ENCODE peak calls at places on chromosomes 16 and 17, in eight cellular contexts. A is memory B cell, R is LoVo, I is activated B cell treated with CpG ODN at 0.5 μM for 24 hours, X is DMS53, N is GDM1, B is NCI-H524, Z is psoas muscle. Q is an unnamed sample.

GRCh38 chr16:9102379-9102778 is 10.9 kb downstream of the HAPSTR1 start:
- DNase-seq in A (no peak), R (no peak), I (no peak), X (no peak), N (no peak), B (no peak), Z (no peak), Q (peak)

GRCh38 chr17:17874478-17874877 is 37.7 kb upstream of the SREBF1 start:
- DNase-seq in A (no peak), R (no peak), I (no peak), X (peak), N (no peak), B (no peak), Z (no peak), Q (no peak)

GRCh38 chr17:65103896-65104295 is 33.3 kb upstream of the RGS9 start:
- DNase-seq in A (no peak), R (no peak), I (no peak), X (no peak), N (no peak), B (no peak), Z (no peak), Q (no peak)

GRCh38 chr16:64489449-64489848 is 632.4 kb downstream of the CDH11 start:
- DNase-seq in A (no peak), R (no peak), I (no peak), X (no peak), N (no peak), B (no peak), Z (no peak), Q (no peak)

GRCh38 chr17:80214012-80214877 is 5.9 kb downstream of the SGSH start:
- DNase-seq in A (no peak), R (no peak), I (no peak), X (no peak), N (no peak), B (no peak), Z (no peak), Q (no peak)

GRCh38 chr17:58312021-58312630 is 16.5 kb downstream of the TSPOAP1 start:
- DNase-seq in A (no peak), R (no peak), I (no peak), X (no peak), N (no peak), B (no peak), Z (no peak), Q (no peak)

GRCh38 chr17:81494984-81495383 is 17.6 kb downstream of the ACTG1 start:
- DNase-seq in A (no peak), R (no peak), I (no peak), X (peak), N (no peak), B (peak), Z (no peak), Q (no peak)

GRCh38 chr16:78211951-78212350 is 112.5 kb downstream of the WWOX start:
- DNase-seq in A (no peak), R (no peak), I (no peak), X (peak), N (no peak), B (no peak), Z (no peak), Q (no peak)

GRCh38 chr16:56480776-56481467 is 29.6 kb downstream of the OGFOD1 start:
- DNase-seq in A (no peak), R (no peak), I (no peak), X (no peak), N (no peak), B (peak), Z (peak), Q (no peak)

GRCh38 chr17:77049440-77049839 is 91.3 kb upstream of the SEC14L1 start:
- DNase-seq in A (no peak), R (no peak), I (no peak), X (peak), N (no peak), B (peak), Z (no peak), Q (no peak)

GRCh38 chr16:87457051-87457611 is 35.7 kb downstream of the ZCCHC14 start:
- DNase-seq in A (no peak), R (no peak), I (no peak), X (no peak), N (no peak), B (no peak), Z (no peak), Q (no peak)

GRCh38 chr17:33647976-33648375 is 354.9 kb upstream of the ASIC2 start:
- DNase-seq in A (no peak), R (no peak), I (no peak), X (peak), N (no peak), B (no peak), Z (no peak), Q (no peak)

GRCh38 chr17:50533720-50534148 is 1.2 kb downstream of the EPN3 start:
- DNase-seq in A (no peak), R (no peak), I (no peak), X (peak), N (no peak), B (peak), Z (no peak), Q (no peak)

GRCh38 chr17:81365148-81365600 is 30.1 kb upstream of the BAHCC1 start:
- DNase-seq in A (no peak), R (peak), I (no peak), X (peak), N (no peak), B (peak), Z (peak), Q (no peak)

GRCh38 chr17:78271419-78272160 is 40.2 kb downstream of the TMEM235 start:
- DNase-seq in A (no peak), R (no peak), I (no peak), X (no peak), N (no peak), B (no peak), Z (no peak), Q (no peak)

GRCh38 chr17:32266389-32267269 is 997 bp downstream of the RHBDL3 start:
- DNase-seq in A (no peak), R (no peak), I (peak), X (peak), N (no peak), B (peak), Z (peak), Q (peak)

GRCh38 chr17:28160610-28161009 is 118.1 kb downstream of the NLK start:
- DNase-seq in A (no peak), R (no peak), I (no peak), X (no peak), N (no peak), B (no peak), Z (no peak), Q (no peak)

GRCh38 chr16:19393226-19394074 is 24.2 kb upstream of the TMC5 start:
- DNase-seq in A (no peak), R (peak), I (no peak), X (peak), N (no peak), B (no peak), Z (no peak), Q (no peak)

GRCh38 chr16:19885456-19886060 is 910 bp upstream of the GPRC5B start:
- DNase-seq in A (no peak), R (no peak), I (peak), X (no peak), N (no peak), B (no peak), Z (peak), Q (no peak)

GRCh38 chr17:75500419-75501216 is 14.7 kb downstream of the CASKIN2 start:
- DNase-seq in A (no peak), R (no peak), I (no peak), X (no peak), N (no peak), B (no peak), Z (no peak), Q (no peak)

GRCh38 chr16:17463335-17463734 is 7.4 kb downstream of the XYLT1 start:
- DNase-seq in A (no peak), R (no peak), I (no peak), X (no peak), N (no peak), B (no peak), Z (no peak), Q (no peak)

GRCh38 chr16:29821663-29822115 is 1.4 kb downstream of the MVP start:
- DNase-seq in A (no peak), R (peak), I (no peak), X (no peak), N (no peak), B (peak), Z (no peak), Q (no peak)

GRCh38 chr17:1942066-1942365 is 83.1 kb downstream of the RTN4RL1 start:
- DNase-seq in A (no peak), R (no peak), I (no peak), X (no peak), N (no peak), B (no peak), Z (no peak), Q (no peak)

Q was measured in naive B cell.